ENCODE peak calls at places on chromosomes 1 and 21, in nine cellular contexts. C is adrenal gland, A is A549, X is IMR-90, I is tibial nerve, W is gastrocnemius medialis, Z is stomach, P is ovary, U is body of pancreas. S is an unnamed sample. For H3K9me3 and H3K4me1, the result is how much of the 10 kb centered on the place peaks cover.

GRCh38 chr1:200302192-200302892 is 107.5 kb downstream of the ZNF281 start:
- DNase-seq in Z (peak), A (peak), P (no peak), C (peak), I (no peak), U (peak), X (peak), W (no peak), S (peak)

GRCh38 chr1:204434116-204434755 is 22.6 kb upstream of the PPP1R15B start:
- DNase-seq in A (no peak), Z (no peak), P (no peak), C (no peak), U (no peak), I (no peak), X (no peak), W (no peak), S (no peak)

GRCh38 chr1:236185687-236186086 is 43.3 kb downstream of the GPR137B start:
- DNase-seq in U (no peak), A (no peak), X (no peak), Z (no peak), I (no peak), W (no peak), C (no peak), P (no peak), S (no peak)

GRCh38 chr1:224761245-224761644 is 145.1 kb downstream of the CNIH3 start:
- DNase-seq in P (no peak), W (no peak), C (no peak), I (no peak), A (no peak), Z (no peak), X (no peak), U (no peak), S (no peak)

GRCh38 chr1:3772715-3773571 is at the start of gene SMIM1:
- DNase-seq in I (no peak), U (no peak), Z (no peak), P (no peak), C (no peak), A (no peak), X (no peak), W (no peak), S (peak)

GRCh38 chr1:56803561-56804156 is 15.5 kb downstream of the FYB2 start:
- DNase-seq in U (peak), Z (peak), W (no peak), I (no peak), X (peak), A (peak), P (no peak), C (no peak), S (no peak)

GRCh38 chr21:35428489-35428888 is 379.4 kb upstream of the RUNX1 start:
- DNase-seq in P (peak), Z (no peak), I (no peak), C (no peak), W (peak), X (no peak), U (no peak), A (no peak), S (peak)

GRCh38 chr1:13829152-13829769 is 129.3 kb downstream of the PRDM2 start:
- DNase-seq in U (no peak), C (no peak), W (no peak), P (no peak), X (no peak), Z (no peak), A (no peak), I (no peak), S (no peak)

GRCh38 chr1:7991504-7992440 is 30.3 kb downstream of the PARK7 start:
- DNase-seq in U (no peak), A (no peak), W (no peak), X (peak), C (no peak), I (no peak), Z (no peak), P (no peak), S (no peak)

GRCh38 chr1:22537441-22538139 is 25.7 kb upstream of the EPHA8 start:
- DNase-seq in C (no peak), A (no peak), U (no peak), W (no peak), X (no peak), Z (no peak), I (no peak), P (no peak), S (no peak)

GRCh38 chr1:231357831-231358354 is 19.8 kb downstream of the SPRTN start:
- DNase-seq in Z (peak), W (peak), X (peak), I (no peak), A (peak), U (peak), P (no peak), C (peak), S (peak)

DNA sequence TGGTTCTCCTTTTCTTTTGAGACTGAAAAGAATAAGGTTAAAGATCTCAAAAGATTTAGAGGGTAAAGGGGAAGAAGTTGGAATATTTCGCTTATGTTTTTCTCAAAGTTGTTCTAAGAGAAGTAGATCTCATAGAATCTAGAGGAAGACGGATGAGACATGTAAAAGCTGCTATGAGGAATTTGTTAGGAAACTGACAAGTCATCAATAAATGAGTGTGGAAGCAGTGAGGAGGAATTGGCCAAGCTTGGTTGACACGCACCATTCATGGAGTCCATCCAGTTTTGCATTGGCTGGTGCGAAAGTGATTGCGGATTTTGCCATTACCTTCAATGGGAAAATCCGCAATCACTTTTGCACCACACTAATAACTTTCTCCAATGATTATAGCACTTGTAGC is 20.0 kb downstream of the SLAMF6 start:
- DNase-seq in X (no peak), I (no peak), A (no peak), U (no peak), W (no peak), Z (no peak), P (no peak), C (no peak), S (no peak)
- H3K9me3 ChIP-seq in X (under half), I (under half), A (under half), U (under half), W (under half), Z (under half), P (under half), C (under half), S (under half)

DNA sequence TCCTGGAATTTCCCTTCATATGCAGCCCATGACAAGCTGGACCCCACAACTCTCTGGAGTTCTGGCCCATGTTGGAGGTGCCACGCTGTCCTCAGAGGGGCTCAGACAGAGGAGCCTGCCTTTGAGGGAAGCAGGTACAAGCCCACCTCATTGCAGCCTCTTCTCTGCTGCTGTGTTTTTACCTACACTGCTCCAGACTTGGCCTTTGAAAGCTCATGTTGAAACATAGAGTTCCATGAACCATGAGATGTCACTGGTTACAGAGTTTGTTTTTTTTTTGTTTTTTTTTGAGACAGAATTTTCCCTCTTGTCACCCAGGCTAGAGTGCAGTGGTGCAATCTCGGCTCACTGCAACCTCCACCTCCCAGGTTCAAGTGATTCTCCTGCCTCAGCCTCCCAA is 22.1 kb upstream of the ZBTB21 start:
- DNase-seq in C (no peak), A (no peak), P (no peak), W (no peak), U (no peak), X (no peak), Z (no peak), I (no peak), S (no peak)
- H3K4me1 ChIP-seq in C (under half), A (under half), P (under half), W (under half), U (under half), X (under half), Z (under half), I (under half), S (under half)

DNA sequence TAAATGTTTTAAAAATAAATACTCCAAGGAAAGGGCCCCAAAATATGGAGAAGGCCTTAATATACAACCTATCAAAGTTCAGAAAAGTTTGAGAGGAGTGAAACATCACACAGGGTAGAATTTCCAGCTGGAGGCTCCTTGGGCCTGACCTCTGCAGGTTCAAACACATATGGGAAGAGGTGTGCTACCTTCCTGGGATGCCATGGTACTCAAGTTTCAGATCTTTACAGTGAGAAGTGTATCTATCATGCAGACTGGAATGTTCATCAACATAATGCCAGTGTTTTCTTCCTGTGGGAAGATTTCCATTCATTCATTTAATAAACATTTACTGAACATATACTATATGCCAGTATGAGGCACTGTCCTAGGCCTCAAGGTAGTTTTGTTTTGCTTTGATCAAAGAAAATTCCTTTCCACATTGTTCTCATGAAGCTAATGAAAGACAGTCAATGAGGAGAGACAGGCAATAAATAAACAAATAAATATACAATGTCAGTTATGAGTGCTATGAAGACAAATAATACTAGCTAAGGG is 14.6 kb upstream of the ADAR start:
- DNase-seq in P (no peak), Z (no peak), C (no peak), A (no peak), X (no peak), I (no peak), W (no peak), U (no peak), S (no peak)
- TF ChIP-seq POLR2A in P (no peak), Z (no peak), C (no peak), A (no peak), X (no peak), I (no peak), W (no peak), U (no peak), S (no peak)

GRCh38 chr1:248375446-248375845 is at the start of gene OR2T6:
- DNase-seq in Z (no peak), U (no peak), X (no peak), P (no peak), I (no peak), C (no peak), A (no peak), W (no peak), S (no peak)
- H3K9me3 ChIP-seq in Z (under half), U (under half), X (under half), P (under half), I (under half), C (under half), A (under half), W (under half), S (under half)

DNA sequence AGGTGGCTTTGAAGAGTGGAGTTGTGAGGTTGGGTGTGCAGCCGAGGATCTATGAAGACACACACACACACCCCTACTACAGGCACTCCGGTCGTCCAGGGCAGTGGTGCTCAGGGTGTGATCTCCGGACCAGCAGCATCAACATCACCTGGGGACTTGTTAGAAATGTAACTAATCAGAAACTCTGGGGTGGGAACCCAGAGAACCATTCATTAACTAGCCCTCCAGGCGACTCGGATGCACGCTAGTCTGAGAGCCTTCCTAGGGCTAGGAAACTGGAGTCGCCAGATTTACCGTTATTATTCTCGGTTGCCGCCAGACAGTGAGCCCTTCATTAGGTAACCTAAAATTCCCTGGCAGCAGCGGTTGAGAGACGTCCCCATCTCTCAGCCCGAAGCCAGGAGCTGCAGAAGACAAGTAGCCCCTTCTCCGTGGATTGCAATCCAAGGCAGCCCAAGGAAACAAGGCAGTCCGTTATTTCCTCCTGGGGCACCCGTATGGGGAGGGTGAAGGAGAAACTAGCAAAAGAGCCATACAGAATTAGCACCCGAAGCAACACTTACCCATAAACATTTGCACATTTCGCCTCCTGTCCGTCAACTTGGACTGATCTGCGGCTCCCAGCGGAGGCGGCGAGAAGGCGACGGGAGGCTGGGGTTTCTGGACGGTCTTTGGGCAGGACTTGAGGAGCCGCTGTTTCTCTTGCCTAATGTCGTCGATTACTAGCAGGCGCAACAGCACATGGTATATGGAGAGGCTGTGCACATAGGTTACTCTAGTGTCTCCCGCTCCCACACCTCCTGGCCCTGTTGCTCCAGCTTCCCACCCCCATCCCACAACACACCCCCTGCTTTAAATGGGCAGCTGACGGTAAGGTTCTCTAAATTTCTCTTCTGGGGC is 2.9 kb upstream of the CCN1 start:
- DNase-seq in Z (no peak), I (no peak), C (no peak), W (no peak), U (no peak), X (no peak), P (peak), A (no peak), S (peak)
- H3K4me1 ChIP-seq in Z (half or more), I (under half), C (under half), W (under half), U (under half), X (under half), P (under half), A (under half), S (under half)

GRCh38 chr1:116111196-116112021 is at the start of gene MAB21L3:
- DNase-seq in C (no peak), W (no peak), X (no peak), Z (no peak), U (no peak), I (no peak), A (no peak), P (no peak), S (no peak)
- TF ChIP-seq POLR2A in C (no peak), W (no peak), X (no peak), Z (no peak), U (no peak), I (no peak), A (no peak), P (no peak), S (no peak)

GRCh38 chr1:82870332-82870731 is 1069.6 kb downstream of the ADGRL2 start:
- DNase-seq in X (no peak), Z (no peak), A (no peak), C (no peak), W (no peak), I (no peak), U (no peak), P (no peak), S (no peak)
- H3K9me3 ChIP-seq in X (under half), Z (under half), A (under half), C (under half), W (under half), I (under half), U (under half), P (under half), S (under half)

DNA sequence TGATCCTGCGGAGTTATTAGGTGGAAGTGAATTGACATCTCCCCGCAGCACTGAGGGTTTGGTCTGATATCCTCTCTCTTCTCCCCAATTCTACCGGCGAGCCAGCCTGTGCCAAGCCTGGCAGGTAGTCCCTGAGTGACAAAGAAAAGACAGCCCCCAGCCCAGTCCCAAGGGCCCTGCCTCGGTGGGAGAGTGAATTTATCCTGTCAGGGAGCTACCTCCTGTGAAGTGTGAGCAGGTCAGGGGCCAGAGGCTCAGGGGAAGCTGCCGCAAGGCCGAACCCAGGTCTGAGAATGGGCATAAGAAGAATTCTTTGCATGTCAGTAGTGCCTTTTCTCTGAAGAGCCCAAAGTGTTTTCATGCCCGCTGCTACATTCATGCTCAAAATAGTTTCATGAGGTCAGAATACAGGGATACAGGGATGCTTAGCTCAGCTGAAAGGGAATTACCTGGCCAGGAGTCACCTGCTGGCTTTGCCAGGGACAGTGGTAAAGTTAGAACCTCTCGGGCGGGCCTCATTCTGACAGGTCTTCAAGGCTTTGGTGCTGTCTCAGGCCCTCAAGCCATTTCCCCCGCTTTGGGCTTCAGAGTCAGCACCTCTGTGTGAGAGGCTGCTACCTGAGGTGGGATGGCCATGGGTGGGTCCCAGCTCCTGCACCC is 5.3 kb downstream of the RASSF5 start:
- DNase-seq in P (peak), Z (no peak), A (no peak), X (no peak), U (no peak), C (no peak), I (peak), W (no peak), S (no peak)
- H3K4me1 ChIP-seq in P (under half), Z (half or more), A (under half), X (under half), U (half or more), C (half or more), I (under half), W (under half), S (under half)